ENCODE peak calls at places on chromosomes 7 and 10, in four cellular contexts. G is K562, P is GM12878, V is HepG2. F is an unnamed sample.

GRCh38 chr10:132865851-132866600 is 76.3 kb downstream of the CFAP46 start:
- DNase-seq in P (no peak), V (no peak), G (no peak), F (no peak)

GRCh38 chr10:65340340-65340739 is 1585.5 kb upstream of the LRRTM3 start:
- DNase-seq in G (no peak), V (no peak), P (no peak), F (no peak)

GRCh38 chr10:47114680-47115186 is 185.3 kb upstream of the GDF10 start:
- DNase-seq in P (no peak), G (no peak), V (no peak), F (no peak)

GRCh38 chr10:35532141-35532540 is 73.0 kb upstream of the GJD4 start:
- DNase-seq in P (no peak), G (no peak), V (no peak), F (no peak)

GRCh38 chr10:78806805-78807221 is 262.0 kb upstream of the ZMIZ1 start:
- DNase-seq in P (no peak), V (no peak), G (no peak), F (no peak)

GRCh38 chr7:66771795-66772194 is 31.3 kb downstream of the RABGEF1 start:
- DNase-seq in G (no peak), P (no peak), V (no peak), F (no peak)

GRCh38 chr7:38796636-38797501 is 112.1 kb downstream of the VPS41 start:
- DNase-seq in V (peak), G (peak), P (peak), F (peak)

GRCh38 chr10:96642973-96643372 is 56.2 kb upstream of the TM9SF3 start:
- DNase-seq in P (no peak), V (peak), G (peak), F (peak)

GRCh38 chr10:91552706-91553105 is 80.2 kb downstream of the PPP1R3C start:
- DNase-seq in V (no peak), P (no peak), G (no peak), F (peak)

GRCh38 chr7:40489844-40490602 is 355.2 kb downstream of the SUGCT start:
- DNase-seq in P (no peak), V (no peak), G (no peak), F (no peak)

GRCh38 chr10:110447886-110448285 is 49.8 kb upstream of the DUSP5 start:
- DNase-seq in P (no peak), V (no peak), G (no peak), F (no peak)

GRCh38 chr10:28710227-28710889 is 33.0 kb downstream of the BAMBI start:
- DNase-seq in V (no peak), G (no peak), P (no peak), F (no peak)

GRCh38 chr7:30851651-30852359 is 59.8 kb upstream of the AQP1 start:
- DNase-seq in G (no peak), V (no peak), P (no peak), F (no peak)

GRCh38 chr7:156420496-156420895 is 220.1 kb upstream of the RNF32 start:
- DNase-seq in V (no peak), P (no peak), G (no peak), F (no peak)

GRCh38 chr10:88879754-88880286 is at the start of gene STAMBPL1:
- DNase-seq in G (no peak), V (no peak), P (peak), F (no peak)

GRCh38 chr7:99380032-99380822 is 5.7 kb downstream of the ARPC1B start:
- DNase-seq in G (peak), P (peak), V (no peak), F (no peak)

GRCh38 chr10:89404648-89405047 is 9.7 kb upstream of the IFIT5 start:
- DNase-seq in V (no peak), G (no peak), P (no peak), F (no peak)

GRCh38 chr10:124091646-124092269 is 1.6 kb downstream of the CHST15 start:
- DNase-seq in G (no peak), P (no peak), V (no peak), F (no peak)
- TF ChIP-seq FOXK2 in G (no peak), P (no peak), V (no peak), F (no peak)

GRCh38 chr7:21524680-21525079 is 18.2 kb upstream of the DNAH11 start:
- DNase-seq in P (no peak), V (no peak), G (no peak), F (no peak)

GRCh38 chr7:21526448-21526847 is 16.4 kb upstream of the DNAH11 start:
- DNase-seq in V (no peak), P (no peak), G (no peak), F (no peak)

DNA sequence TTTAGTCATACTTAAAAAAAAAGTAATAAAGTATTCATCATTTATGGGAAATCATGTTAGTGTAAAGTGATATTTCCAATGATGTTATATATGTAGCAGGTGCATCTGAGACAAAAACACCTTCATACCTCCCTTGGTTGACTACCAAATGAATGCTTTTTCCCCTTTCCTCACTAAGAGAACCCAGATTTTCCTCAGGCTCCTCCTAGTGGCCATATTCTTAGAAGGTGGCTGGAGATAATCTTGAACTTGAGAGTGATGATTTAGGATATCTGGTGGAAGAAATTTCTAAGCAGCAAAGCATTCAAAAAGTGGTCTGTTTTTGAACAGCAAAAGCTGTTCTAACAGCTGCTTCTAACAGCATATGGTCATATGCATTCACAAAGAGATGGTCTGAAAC is 16.8 kb upstream of the DNAH11 start:
- DNase-seq in V (peak), G (peak), P (no peak), F (no peak)
- TF ChIP-seq FOXM1 in V (no peak), G (no peak), P (no peak), F (no peak)

GRCh38 chr10:49746626-49747302 is 15.4 kb downstream of the OGDHL start:
- DNase-seq in P (no peak), V (no peak), G (no peak), F (no peak)

GRCh38 chr10:49749144-49749543 is 13.0 kb downstream of the OGDHL start:
- DNase-seq in G (no peak), V (no peak), P (no peak), F (no peak)

GRCh38 chr10:49745756-49746155 is 16.4 kb downstream of the OGDHL start:
- DNase-seq in V (no peak), G (no peak), P (no peak), F (no peak)

GRCh38 chr10:49748006-49748405 is 14.1 kb downstream of the OGDHL start:
- DNase-seq in G (no peak), P (no peak), V (no peak), F (no peak)

DNA sequence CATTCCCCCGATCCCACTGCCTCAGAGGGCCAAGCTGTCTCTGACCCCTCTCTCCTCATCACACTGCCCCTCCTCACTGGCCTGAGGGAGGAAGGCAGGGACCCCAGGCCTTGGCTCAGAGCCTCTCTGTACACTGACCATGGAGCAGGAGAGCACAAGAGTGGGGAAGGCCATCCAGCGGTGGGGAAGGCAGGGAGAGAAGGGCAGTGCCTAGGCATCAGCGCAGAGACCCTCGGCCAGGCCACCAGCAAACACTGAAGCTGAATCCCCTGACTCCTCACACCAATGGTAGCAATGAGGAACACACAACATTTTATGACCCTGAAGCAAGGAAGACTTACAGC is 14.8 kb downstream of the OGDHL start:
- DNase-seq in G (no peak), P (no peak), V (no peak), F (no peak)
- TF ChIP-seq FOXK2 in G (no peak), P (no peak), V (no peak), F (no peak)

DNA sequence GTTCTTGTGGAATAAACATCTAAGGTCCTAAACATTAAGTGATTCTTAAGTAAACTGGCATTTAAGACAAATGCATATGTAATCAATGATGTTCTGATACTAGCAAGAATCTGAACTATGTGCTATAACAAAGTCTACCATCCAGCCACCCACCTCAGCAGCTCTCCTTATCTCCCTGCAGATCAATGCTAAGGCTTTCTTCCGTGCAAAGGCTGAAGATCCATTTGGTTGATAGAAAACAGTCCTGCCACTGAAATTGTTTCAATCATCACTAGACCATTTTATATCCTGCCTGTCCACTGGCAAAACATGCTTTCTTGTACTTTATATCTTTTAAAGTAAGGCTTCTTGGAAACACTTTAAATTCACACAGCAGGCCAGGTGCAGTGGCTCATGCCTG is 6.3 kb upstream of the SMKR1 start:
- DNase-seq in P (no peak), V (no peak), G (no peak), F (no peak)
- TF ChIP-seq FOXM1 in P (no peak), V (no peak), G (no peak), F (no peak)